ENCODE peak calls at places on chromosomes 2 and 18, in seven cellular contexts. A, F, X, C, Z, J and R are unnamed samples.

GRCh38 chr2:219962801-219963200 is 335.4 kb downstream of the SLC4A3 start:
- DNase-seq in A (no peak), F (no peak), X (no peak), C (no peak), Z (no peak), J (no peak), R (no peak)

GRCh38 chr2:215507126-215507525 is 71.3 kb upstream of the FN1 start:
- DNase-seq in A (no peak), F (no peak), X (no peak), C (no peak), Z (no peak), J (no peak), R (no peak)

GRCh38 chr2:28716265-28716865 is 35.3 kb upstream of the PPP1CB start:
- DNase-seq in A (peak), F (no peak), X (peak), C (no peak), Z (no peak), J (peak), R (peak)

GRCh38 chr18:37019157-37019571 is 190.2 kb downstream of the KIAA1328 start:
- DNase-seq in A (no peak), F (peak), X (peak), C (no peak), Z (peak), J (no peak), R (peak)

GRCh38 chr2:110674620-110675555 is 3.0 kb downstream of the BUB1 start:
- DNase-seq in A (no peak), F (no peak), X (no peak), C (no peak), Z (no peak), J (peak), R (no peak)

GRCh38 chr2:168673265-168674222 is 128.9 kb upstream of the NOSTRIN start:
- DNase-seq in A (no peak), F (no peak), X (no peak), C (no peak), Z (no peak), J (no peak), R (no peak)

GRCh38 chr18:61917870-61918269 is 25.1 kb upstream of the RNF152 start:
- DNase-seq in A (no peak), F (no peak), X (no peak), C (no peak), Z (no peak), J (no peak), R (no peak)

GRCh38 chr2:127004893-127005600 is 101.9 kb downstream of the BIN1 start:
- DNase-seq in A (no peak), F (peak), X (no peak), C (no peak), Z (no peak), J (no peak), R (no peak)

GRCh38 chr2:3672861-3673670 is 15.1 kb downstream of the ALLC start:
- DNase-seq in A (no peak), F (no peak), X (no peak), C (no peak), Z (no peak), J (no peak), R (peak)

GRCh38 chr2:120898496-120898895 is 162.8 kb downstream of the GLI2 start:
- DNase-seq in A (no peak), F (no peak), X (no peak), C (no peak), Z (no peak), J (no peak), R (no peak)

GRCh38 chr18:79679552-79680099 is at the start of gene CTDP1:
- DNase-seq in A (peak), F (peak), X (peak), C (peak), Z (peak), J (no peak), R (peak)

GRCh38 chr18:54948350-54948837 is 10.9 kb downstream of the CCDC68 start:
- DNase-seq in A (no peak), F (no peak), X (peak), C (no peak), Z (no peak), J (no peak), R (no peak)

GRCh38 chr2:216688731-216689360 is 6.5 kb downstream of the IGFBP5 start:
- DNase-seq in A (no peak), F (no peak), X (no peak), C (no peak), Z (no peak), J (no peak), R (no peak)

GRCh38 chr2:240956935-240957655 is 41.3 kb upstream of the SNED1 start:
- DNase-seq in A (no peak), F (no peak), X (no peak), C (no peak), Z (peak), J (no peak), R (peak)

GRCh38 chr2:69298261-69298660 is 88.8 kb downstream of the GFPT1 start:
- DNase-seq in A (no peak), F (no peak), X (peak), C (no peak), Z (no peak), J (no peak), R (no peak)

GRCh38 chr2:198036029-198036879 is 231.9 kb downstream of the PLCL1 start:
- DNase-seq in A (no peak), F (no peak), X (no peak), C (no peak), Z (no peak), J (no peak), R (no peak)

GRCh38 chr2:217150236-217150635 is 290.4 kb upstream of the TNP1 start:
- DNase-seq in A (no peak), F (no peak), X (no peak), C (no peak), Z (no peak), J (no peak), R (no peak)

GRCh38 chr2:183696028-183696427 is 571.8 kb downstream of the NUP35 start:
- DNase-seq in A (no peak), F (no peak), X (no peak), C (no peak), Z (no peak), J (no peak), R (no peak)

GRCh38 chr2:71926860-71927756 is 220.6 kb downstream of the CYP26B1 start:
- DNase-seq in A (no peak), F (no peak), X (no peak), C (peak), Z (peak), J (no peak), R (peak)

GRCh38 chr2:216590780-216591179 is 42.4 kb upstream of the IGFBP2 start:
- DNase-seq in A (no peak), F (no peak), X (no peak), C (no peak), Z (no peak), J (no peak), R (peak)

GRCh38 chr2:212173771-212174510 is 364.7 kb downstream of the ERBB4 start:
- DNase-seq in A (no peak), F (no peak), X (no peak), C (no peak), Z (no peak), J (no peak), R (no peak)

GRCh38 chr2:61356261-61356957 is 114.5 kb downstream of the USP34 start:
- DNase-seq in A (no peak), F (no peak), X (peak), C (no peak), Z (no peak), J (no peak), R (no peak)

GRCh38 chr2:218879881-218880748 is 537 bp upstream of the WNT10A start:
- DNase-seq in A (no peak), F (no peak), X (no peak), C (peak), Z (peak), J (peak), R (peak)

GRCh38 chr2:229169751-229170150 is 101.3 kb downstream of the PID1 start:
- DNase-seq in A (no peak), F (no peak), X (no peak), C (no peak), Z (no peak), J (no peak), R (no peak)

GRCh38 chr2:147490612-147491261 is 354.1 kb upstream of the ACVR2A start:
- DNase-seq in A (no peak), F (no peak), X (no peak), C (no peak), Z (no peak), J (no peak), R (no peak)

GRCh38 chr2:160358051-160358450 is 135.6 kb downstream of the RBMS1 start:
- DNase-seq in A (no peak), F (no peak), X (no peak), C (no peak), Z (no peak), J (no peak), R (no peak)

GRCh38 chr2:40458271-40458794 is 6.4 kb upstream of the SLC8A1 start:
- DNase-seq in A (no peak), F (no peak), X (no peak), C (no peak), Z (no peak), J (no peak), R (peak)

GRCh38 chr2:237967463-237967871 is 653 bp downstream of the UBE2F start:
- DNase-seq in A (no peak), F (no peak), X (no peak), C (peak), Z (peak), J (no peak), R (peak)

GRCh38 chr2:86628091-86628522 is 4.4 kb upstream of the RNF103 start:
- DNase-seq in A (no peak), F (no peak), X (peak), C (no peak), Z (no peak), J (peak), R (no peak)

GRCh38 chr2:239895116-239895515 is 130.0 kb downstream of the NDUFA10 start:
- DNase-seq in A (no peak), F (no peak), X (no peak), C (no peak), Z (no peak), J (no peak), R (no peak)

GRCh38 chr2:197633109-197633657 is 42.2 kb downstream of the RFTN2 start:
- DNase-seq in A (no peak), F (no peak), X (no peak), C (no peak), Z (no peak), J (peak), R (no peak)

GRCh38 chr2:223576873-223577272 is 25.3 kb downstream of the SCG2 start:
- DNase-seq in A (peak), F (no peak), X (no peak), C (no peak), Z (no peak), J (no peak), R (no peak)

GRCh38 chr2:96885432-96886137 is 15.7 kb upstream of the SEMA4C start:
- DNase-seq in A (no peak), F (no peak), X (no peak), C (no peak), Z (no peak), J (no peak), R (no peak)

GRCh38 chr2:23944527-23944926 is 4.3 kb downstream of the UBXN2A start:
- DNase-seq in A (no peak), F (no peak), X (peak), C (no peak), Z (no peak), J (no peak), R (no peak)

GRCh38 chr2:31475692-31476091 is 61.1 kb upstream of the XDH start:
- DNase-seq in A (no peak), F (no peak), X (no peak), C (no peak), Z (no peak), J (no peak), R (no peak)

GRCh38 chr2:163774862-163775261 is 39.1 kb upstream of the FIGN start:
- DNase-seq in A (peak), F (no peak), X (no peak), C (no peak), Z (no peak), J (no peak), R (no peak)

GRCh38 chr2:224946911-224947310 is 95.4 kb downstream of the DOCK10 start:
- DNase-seq in A (no peak), F (no peak), X (no peak), C (no peak), Z (no peak), J (no peak), R (no peak)

GRCh38 chr2:40027968-40028367 is 248.9 kb upstream of the THUMPD2 start:
- DNase-seq in A (no peak), F (no peak), X (no peak), C (no peak), Z (no peak), J (no peak), R (no peak)

GRCh38 chr2:97935719-97936161 is 60.0 kb downstream of the TMEM131 start:
- DNase-seq in A (peak), F (no peak), X (peak), C (no peak), Z (no peak), J (no peak), R (peak)

DNA sequence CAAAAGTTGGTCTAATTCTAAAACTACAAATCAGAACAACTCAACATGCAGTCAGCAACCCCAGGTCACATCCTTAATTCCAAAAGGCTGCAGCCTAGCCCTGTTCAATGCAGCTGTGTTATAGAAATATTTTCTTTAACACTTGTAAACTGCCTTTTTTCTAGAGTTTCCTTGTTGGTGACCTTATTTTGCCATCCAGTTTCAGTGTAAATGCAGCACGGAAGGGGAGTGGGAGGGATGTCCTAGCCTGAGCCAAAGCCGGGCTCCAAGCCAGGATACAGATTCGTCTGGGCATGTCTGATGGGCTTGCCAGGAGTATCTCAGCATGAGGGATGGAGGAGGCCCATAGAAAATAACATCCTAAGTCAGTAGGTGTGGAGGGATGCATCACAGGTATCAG is 17.7 kb upstream of the SP3 start:
- DNase-seq in A (no peak), F (no peak), X (no peak), C (no peak), Z (no peak), J (no peak), R (no peak)
- TF ChIP-seq YY1 in A (no peak), F (no peak), X (no peak), C (no peak), Z (no peak), J (no peak), R (no peak)

GRCh38 chr2:145023331-145023934 is 503.5 kb upstream of the ZEB2 start:
- DNase-seq in A (no peak), F (no peak), X (no peak), C (no peak), Z (no peak), J (no peak), R (no peak)

GRCh38 chr2:145020694-145021093 is 500.8 kb upstream of the ZEB2 start:
- DNase-seq in A (no peak), F (no peak), X (no peak), C (no peak), Z (no peak), J (no peak), R (no peak)

GRCh38 chr2:145025382-145025781 is 505.5 kb upstream of the ZEB2 start:
- DNase-seq in A (no peak), F (no peak), X (no peak), C (no peak), Z (no peak), J (no peak), R (no peak)

GRCh38 chr2:145022021-145022670 is 502.2 kb upstream of the ZEB2 start:
- DNase-seq in A (no peak), F (no peak), X (no peak), C (no peak), Z (no peak), J (no peak), R (no peak)

GRCh38 chr2:145022671-145023330 is 502.9 kb upstream of the ZEB2 start:
- DNase-seq in A (no peak), F (no peak), X (no peak), C (no peak), Z (no peak), J (no peak), R (no peak)
- TF ChIP-seq YY1 in A (no peak), F (no peak), X (no peak), C (no peak), Z (no peak), J (no peak), R (no peak)

GRCh38 chr18:45321520-45321919 is 293.8 kb upstream of the SLC14A2 start:
- DNase-seq in A (no peak), F (no peak), X (no peak), C (no peak), Z (no peak), J (no peak), R (no peak)
- TF ChIP-seq YY1 in A (no peak), F (no peak), X (no peak), C (no peak), Z (no peak), J (no peak), R (no peak)

DNA sequence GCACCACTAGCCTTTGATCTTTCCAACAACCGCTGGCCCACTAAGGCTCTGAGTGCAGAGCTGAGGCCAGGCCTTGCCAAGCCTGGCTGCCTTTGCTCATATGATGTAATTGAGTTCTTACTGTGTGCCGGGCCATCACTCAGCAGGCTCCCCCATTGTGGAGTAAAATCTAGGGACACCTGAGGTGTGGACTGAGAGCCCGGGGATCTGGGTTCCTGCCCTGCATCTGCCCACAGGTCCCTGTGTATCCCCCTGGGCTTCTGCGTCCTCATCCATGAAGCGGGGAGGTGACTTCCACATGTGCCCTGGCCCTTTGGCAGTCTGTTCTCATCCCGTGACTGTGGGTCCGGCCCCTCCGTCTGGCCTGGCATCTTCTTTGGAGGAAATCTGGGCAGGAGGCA is 33.8 kb downstream of the GREB1 start:
- DNase-seq in A (no peak), F (no peak), X (no peak), C (no peak), Z (no peak), J (no peak), R (no peak)
- TF ChIP-seq YY1 in A (no peak), F (no peak), X (no peak), C (no peak), Z (no peak), J (no peak), R (no peak)

GRCh38 chr18:3179430-3180089 is 40.2 kb downstream of the MYOM1 start:
- DNase-seq in A (no peak), F (no peak), X (no peak), C (no peak), Z (no peak), J (peak), R (no peak)
- TF ChIP-seq YY1 in A (no peak), F (no peak), X (no peak), C (no peak), Z (no peak), J (peak), R (no peak)

DNA sequence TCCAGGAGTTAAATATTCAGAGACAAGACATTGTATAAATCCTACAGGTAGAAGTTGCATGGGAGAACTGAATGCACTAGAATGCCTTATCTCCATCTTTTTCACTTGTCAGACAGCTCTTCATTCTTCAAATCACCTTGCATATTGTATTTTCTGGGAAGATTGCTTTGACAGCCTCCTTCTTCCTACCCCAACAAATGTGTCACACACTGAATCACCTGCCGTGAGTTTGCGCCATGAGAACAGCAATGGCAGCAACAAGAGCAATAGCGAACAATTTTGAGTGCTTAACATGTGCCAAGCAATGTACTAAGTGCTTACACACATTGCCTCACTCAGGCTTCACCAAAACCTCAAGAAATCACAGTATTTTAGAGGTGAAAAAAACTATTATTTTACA is 161.3 kb upstream of the REG3G start:
- DNase-seq in A (no peak), F (no peak), X (no peak), C (no peak), Z (no peak), J (no peak), R (no peak)
- TF ChIP-seq YY1 in A (no peak), F (no peak), X (no peak), C (no peak), Z (no peak), J (no peak), R (no peak)

DNA sequence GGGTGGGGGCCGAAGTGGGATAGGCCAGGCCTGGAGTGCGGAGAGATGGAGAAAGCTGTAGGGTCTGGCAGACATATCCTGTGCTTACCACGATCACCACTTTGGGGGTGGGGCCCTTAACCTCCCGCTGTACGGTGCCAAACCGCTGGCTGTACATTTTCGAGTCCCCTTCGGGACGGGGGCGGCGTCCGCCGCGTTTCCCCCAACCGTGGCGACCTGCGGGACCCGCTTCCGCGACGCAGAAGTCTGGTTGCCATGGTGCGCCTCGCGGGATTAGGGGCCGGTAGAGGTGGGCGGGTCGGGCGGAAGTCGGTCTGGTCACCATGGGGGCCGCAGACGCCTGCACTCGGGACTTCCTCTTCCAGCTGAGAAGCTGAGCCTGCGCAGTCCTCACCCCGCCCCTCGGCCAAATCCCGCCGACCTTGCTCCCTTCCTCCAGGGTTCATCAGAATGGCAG is at the start of gene CFAP53:
- DNase-seq in A (no peak), F (peak), X (peak), C (no peak), Z (peak), J (peak), R (peak)
- TF ChIP-seq YY1 in A (no peak), F (no peak), X (peak), C (no peak), Z (no peak), J (peak), R (peak)

GRCh38 chr2:233814063-233814435 is 35.9 kb downstream of the MROH2A start:
- DNase-seq in A (peak), F (no peak), X (no peak), C (peak), Z (no peak), J (no peak), R (no peak)
- TF ChIP-seq YY1 in A (peak), F (no peak), X (no peak), C (no peak), Z (no peak), J (no peak), R (no peak)

DNA sequence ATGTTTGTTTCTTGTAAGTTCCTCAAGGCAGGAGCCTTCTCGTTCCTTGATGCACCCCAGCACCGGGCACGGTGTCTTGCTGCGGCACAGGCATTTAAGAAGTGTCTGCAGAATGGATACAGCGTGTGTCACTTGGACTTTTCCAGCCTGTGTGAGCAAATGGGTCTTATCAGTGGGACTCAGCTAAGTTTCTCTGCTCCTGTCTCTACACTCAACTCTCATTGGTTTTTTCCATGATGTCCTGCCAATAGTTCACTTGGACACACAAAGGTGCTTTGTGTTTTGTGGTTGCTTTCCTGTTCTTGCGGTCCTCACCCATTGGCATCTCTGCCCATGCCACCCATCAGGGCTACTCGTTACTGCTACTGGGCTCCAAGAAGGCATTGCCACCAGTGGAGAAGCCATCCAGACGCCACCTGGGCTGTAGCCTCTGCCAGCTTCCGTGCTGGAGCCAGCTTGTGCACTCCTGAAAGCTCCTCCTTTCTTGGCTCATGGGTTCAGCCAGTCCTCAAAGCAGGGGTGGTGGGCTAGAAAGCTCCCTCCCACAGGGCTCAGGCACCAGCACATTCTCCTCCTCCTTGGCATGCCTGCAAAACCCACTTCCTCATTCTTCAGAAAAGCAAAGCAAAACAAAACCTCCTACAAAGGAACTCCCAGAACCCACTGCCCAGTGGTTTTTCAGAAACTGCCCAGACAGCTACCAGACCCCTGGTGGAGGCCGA is 41.4 kb downstream of the IL1R2 start:
- DNase-seq in A (no peak), F (no peak), X (peak), C (no peak), Z (no peak), J (peak), R (no peak)
- TF ChIP-seq YY1 in A (no peak), F (no peak), X (no peak), C (no peak), Z (no peak), J (no peak), R (no peak)